ENCODE peak calls at places on chromosomes 13 and 19, in seven cellular contexts. One of them, this sample, is unnamed.

GRCh38 chr19:13149628-13150186 is 468 bp downstream of the STX10 start:
- DNase-seq in COR-L47: peak
- DNase-seq in tibial nerve: no peak
- DNase-seq in posterior cingulate gyrus: peak
- DNase-seq in stimulated activated CD4-positive, alpha-beta T cell treated with anti-CD3 and anti-CD28 coated beads, Interleukin-15, amount 100 ng/mL, for 48 hours: no peak
- DNase-seq in cerebellum: no peak
- DNase-seq in Calu3: no peak
- DNase-seq in this sample: peak

GRCh38 chr13:110816500-110816899 is 98.4 kb downstream of the ANKRD10 start:
- DNase-seq in COR-L47: no peak
- DNase-seq in tibial nerve: no peak
- DNase-seq in posterior cingulate gyrus: no peak
- DNase-seq in stimulated activated CD4-positive, alpha-beta T cell treated with anti-CD3 and anti-CD28 coated beads, Interleukin-15, amount 100 ng/mL, for 48 hours: no peak
- DNase-seq in cerebellum: no peak
- DNase-seq in Calu3: no peak
- DNase-seq in this sample: no peak

GRCh38 chr19:32921624-32922023 is 50.1 kb downstream of the CEP89 start:
- DNase-seq in COR-L47: no peak
- DNase-seq in tibial nerve: no peak
- DNase-seq in posterior cingulate gyrus: no peak
- DNase-seq in stimulated activated CD4-positive, alpha-beta T cell treated with anti-CD3 and anti-CD28 coated beads, Interleukin-15, amount 100 ng/mL, for 48 hours: no peak
- DNase-seq in cerebellum: no peak
- DNase-seq in Calu3: no peak
- DNase-seq in this sample: no peak

GRCh38 chr13:21603531-21604448 is at the start of gene MICU2:
- DNase-seq in COR-L47: peak
- DNase-seq in tibial nerve: peak
- DNase-seq in posterior cingulate gyrus: peak
- DNase-seq in stimulated activated CD4-positive, alpha-beta T cell treated with anti-CD3 and anti-CD28 coated beads, Interleukin-15, amount 100 ng/mL, for 48 hours: peak
- DNase-seq in cerebellum: peak
- DNase-seq in Calu3: peak
- DNase-seq in this sample: peak

GRCh38 chr19:53992815-53993214 is 1.4 kb downstream of the CACNG6 start:
- DNase-seq in COR-L47: no peak
- DNase-seq in tibial nerve: no peak
- DNase-seq in posterior cingulate gyrus: no peak
- DNase-seq in stimulated activated CD4-positive, alpha-beta T cell treated with anti-CD3 and anti-CD28 coated beads, Interleukin-15, amount 100 ng/mL, for 48 hours: no peak
- DNase-seq in cerebellum: no peak
- DNase-seq in Calu3: no peak
- DNase-seq in this sample: no peak

GRCh38 chr19:21092107-21092506 is 10.1 kb downstream of the ZNF714 start:
- DNase-seq in COR-L47: no peak
- DNase-seq in tibial nerve: no peak
- DNase-seq in posterior cingulate gyrus: no peak
- DNase-seq in stimulated activated CD4-positive, alpha-beta T cell treated with anti-CD3 and anti-CD28 coated beads, Interleukin-15, amount 100 ng/mL, for 48 hours: no peak
- DNase-seq in cerebellum: no peak
- DNase-seq in Calu3: no peak
- DNase-seq in this sample: peak

GRCh38 chr13:73936001-73936400 is 198.2 kb downstream of the KLF12 start:
- DNase-seq in COR-L47: no peak
- DNase-seq in tibial nerve: no peak
- DNase-seq in posterior cingulate gyrus: no peak
- DNase-seq in stimulated activated CD4-positive, alpha-beta T cell treated with anti-CD3 and anti-CD28 coated beads, Interleukin-15, amount 100 ng/mL, for 48 hours: no peak
- DNase-seq in cerebellum: no peak
- DNase-seq in Calu3: no peak
- DNase-seq in this sample: no peak

GRCh38 chr13:107006646-107007045 is 438.7 kb upstream of the ARGLU1 start:
- DNase-seq in COR-L47: no peak
- DNase-seq in tibial nerve: no peak
- DNase-seq in posterior cingulate gyrus: no peak
- DNase-seq in stimulated activated CD4-positive, alpha-beta T cell treated with anti-CD3 and anti-CD28 coated beads, Interleukin-15, amount 100 ng/mL, for 48 hours: no peak
- DNase-seq in cerebellum: no peak
- DNase-seq in Calu3: no peak
- DNase-seq in this sample: no peak

GRCh38 chr13:44756411-44756810 is 180.3 kb upstream of the TSC22D1 start:
- DNase-seq in COR-L47: no peak
- DNase-seq in tibial nerve: no peak
- DNase-seq in posterior cingulate gyrus: no peak
- DNase-seq in stimulated activated CD4-positive, alpha-beta T cell treated with anti-CD3 and anti-CD28 coated beads, Interleukin-15, amount 100 ng/mL, for 48 hours: no peak
- DNase-seq in cerebellum: no peak
- DNase-seq in Calu3: no peak
- DNase-seq in this sample: no peak

GRCh38 chr13:63938851-63939250 is 2523.2 kb upstream of the PCDH20 start:
- DNase-seq in COR-L47: no peak
- DNase-seq in tibial nerve: no peak
- DNase-seq in posterior cingulate gyrus: no peak
- DNase-seq in stimulated activated CD4-positive, alpha-beta T cell treated with anti-CD3 and anti-CD28 coated beads, Interleukin-15, amount 100 ng/mL, for 48 hours: no peak
- DNase-seq in cerebellum: no peak
- DNase-seq in Calu3: no peak
- DNase-seq in this sample: no peak

GRCh38 chr13:32314968-32315254 is 252 bp downstream of the ZAR1L start:
- DNase-seq in COR-L47: peak
- DNase-seq in tibial nerve: peak
- DNase-seq in posterior cingulate gyrus: no peak
- DNase-seq in stimulated activated CD4-positive, alpha-beta T cell treated with anti-CD3 and anti-CD28 coated beads, Interleukin-15, amount 100 ng/mL, for 48 hours: peak
- DNase-seq in cerebellum: peak
- DNase-seq in Calu3: no peak
- DNase-seq in this sample: peak

GRCh38 chr19:3687774-3688706 is 12.2 kb downstream of the PIP5K1C start:
- DNase-seq in COR-L47: peak
- DNase-seq in tibial nerve: no peak
- DNase-seq in posterior cingulate gyrus: no peak
- DNase-seq in stimulated activated CD4-positive, alpha-beta T cell treated with anti-CD3 and anti-CD28 coated beads, Interleukin-15, amount 100 ng/mL, for 48 hours: no peak
- DNase-seq in cerebellum: peak
- DNase-seq in Calu3: no peak
- DNase-seq in this sample: peak

GRCh38 chr19:34504809-34505291 is 23.3 kb downstream of the WTIP start:
- DNase-seq in COR-L47: no peak
- DNase-seq in tibial nerve: no peak
- DNase-seq in posterior cingulate gyrus: no peak
- DNase-seq in stimulated activated CD4-positive, alpha-beta T cell treated with anti-CD3 and anti-CD28 coated beads, Interleukin-15, amount 100 ng/mL, for 48 hours: no peak
- DNase-seq in cerebellum: no peak
- DNase-seq in Calu3: no peak
- DNase-seq in this sample: no peak